ENCODE peak calls at places on chromosomes 2 and 18, in eight cellular contexts. J, X, R, T, G, E, I and Q are unnamed samples. For H3K4me1, the result is how much of the 10 kb centered on the place peaks cover.

GRCh38 chr2:164960159-164960558 is 4.8 kb upstream of the SLC38A11 start:
- DNase-seq in J (no peak), X (no peak), R (no peak), T (no peak), G (no peak), E (no peak), I (no peak), Q (no peak)

GRCh38 chr2:163248321-163249090 is 409.9 kb upstream of the KCNH7 start:
- DNase-seq in J (no peak), X (no peak), R (no peak), T (no peak), G (no peak), E (no peak), I (no peak), Q (no peak)

GRCh38 chr2:18369750-18370149 is 190.7 kb downstream of the RDH14 start:
- DNase-seq in J (no peak), X (no peak), R (no peak), T (no peak), G (no peak), E (no peak), I (no peak), Q (no peak)

GRCh38 chr2:178917555-178917954 is 110.3 kb upstream of the TTN start:
- DNase-seq in J (no peak), X (no peak), R (no peak), T (no peak), G (no peak), E (no peak), I (no peak), Q (no peak)

GRCh38 chr18:79495591-79496071 is 99.9 kb downstream of the NFATC1 start:
- DNase-seq in J (no peak), X (no peak), R (no peak), T (no peak), G (no peak), E (peak), I (no peak), Q (no peak)

GRCh38 chr2:73083886-73084792 is 12.6 kb upstream of the SFXN5 start:
- DNase-seq in J (no peak), X (no peak), R (no peak), T (no peak), G (no peak), E (no peak), I (no peak), Q (no peak)

GRCh38 chr2:54103454-54104314 is 11.7 kb upstream of the ACYP2 start:
- DNase-seq in J (peak), X (peak), R (peak), T (peak), G (peak), E (no peak), I (peak), Q (peak)

GRCh38 chr2:25078171-25079049 is 36.5 kb downstream of the EFR3B start:
- DNase-seq in J (no peak), X (peak), R (peak), T (no peak), G (peak), E (no peak), I (peak), Q (no peak)

GRCh38 chr2:24972315-24972958 is 682 bp upstream of the DNAJC27 start:
- DNase-seq in J (peak), X (peak), R (peak), T (peak), G (no peak), E (peak), I (peak), Q (peak)

GRCh38 chr18:79705272-79705671 is 25.7 kb downstream of the CTDP1 start:
- DNase-seq in J (no peak), X (no peak), R (no peak), T (no peak), G (no peak), E (no peak), I (no peak), Q (no peak)

GRCh38 chr2:60678551-60678950 is 77.5 kb upstream of the PAPOLG start:
- DNase-seq in J (no peak), X (no peak), R (no peak), T (no peak), G (no peak), E (no peak), I (no peak), Q (no peak)
- H3K4me1 ChIP-seq in J (under half), X (under half), R (under half), T (under half), G (under half), E (under half), I (under half), Q (under half)

DNA sequence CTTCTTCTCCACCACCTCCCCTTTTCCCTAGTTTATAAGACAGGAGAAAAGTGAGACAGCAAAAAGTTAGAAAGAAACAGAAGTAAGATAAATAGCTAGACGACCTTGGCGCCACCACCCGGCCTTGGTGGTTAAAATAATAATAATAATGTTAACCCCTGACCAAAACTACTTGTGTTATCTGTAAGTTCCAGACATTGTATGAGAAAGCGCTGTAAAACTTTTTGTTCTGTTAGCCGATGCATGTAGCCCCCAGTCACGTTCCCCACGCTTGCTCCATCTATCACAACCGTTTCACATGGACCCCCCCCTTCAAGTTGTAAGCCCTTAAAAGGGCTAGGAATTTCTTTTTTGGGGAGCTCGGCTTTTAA is 1.5 kb upstream of the BUB1 start:
- DNase-seq in J (peak), X (no peak), R (no peak), T (no peak), G (no peak), E (peak), I (no peak), Q (no peak)
- H3K4me3 ChIP-seq in J (peak), X (peak), R (peak), T (peak), G (peak), E (peak), I (peak), Q (no peak)

GRCh38 chr2:237886702-237887481 is 27.5 kb downstream of the RAMP1 start:
- DNase-seq in J (no peak), X (peak), R (peak), T (no peak), G (no peak), E (peak), I (no peak), Q (no peak)
- H3K27ac ChIP-seq in J (no peak), X (peak), R (no peak), T (no peak), G (no peak), E (peak), I (no peak), Q (no peak)

GRCh38 chr2:85754313-85755095 is 713 bp downstream of the ATOH8 start:
- DNase-seq in J (no peak), X (peak), R (peak), T (peak), G (no peak), E (no peak), I (no peak), Q (peak)
- H3K4me1 ChIP-seq in J (under half), X (half or more), R (under half), T (under half), G (under half), E (half or more), I (under half), Q (under half)

GRCh38 chr2:176103634-176104337 is 3.3 kb upstream of the HOXD11 start:
- DNase-seq in J (no peak), X (no peak), R (peak), T (no peak), G (no peak), E (no peak), I (no peak), Q (no peak)
- H3K4me3 ChIP-seq in J (no peak), X (no peak), R (peak), T (no peak), G (no peak), E (no peak), I (no peak), Q (no peak)

DNA sequence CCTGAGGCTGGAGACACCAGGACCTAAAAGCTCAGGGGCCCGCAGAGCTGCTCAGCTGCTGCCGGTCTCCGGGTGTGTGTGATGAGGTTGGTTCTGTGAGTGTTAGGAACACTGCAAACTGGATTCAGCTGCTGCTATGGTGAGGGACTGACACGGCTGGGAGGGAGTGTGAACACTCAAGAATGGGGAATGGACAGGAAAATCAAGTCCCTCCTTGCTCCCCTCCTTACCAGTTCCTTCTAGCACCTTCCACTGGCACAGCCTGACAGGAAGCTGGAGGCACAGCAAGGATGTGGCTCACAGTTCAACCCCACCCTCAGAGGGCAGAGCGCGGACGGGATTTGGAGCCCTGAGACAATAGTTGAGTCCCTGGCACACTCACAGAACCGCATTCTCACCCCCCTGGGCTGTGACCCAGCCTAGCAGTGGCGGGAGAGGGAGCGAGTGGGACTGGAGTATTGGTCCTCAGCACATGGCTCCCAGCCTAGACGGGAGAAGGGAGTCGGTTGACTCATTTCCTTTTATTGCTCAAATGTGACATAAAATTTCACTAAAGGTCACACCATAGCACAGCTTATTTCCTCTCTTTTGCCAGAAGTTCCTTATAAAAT is 42.5 kb downstream of the LRRC30 start:
- DNase-seq in J (no peak), X (peak), R (peak), T (no peak), G (no peak), E (peak), I (no peak), Q (no peak)
- H3K27ac ChIP-seq in J (no peak), X (peak), R (no peak), T (no peak), G (no peak), E (peak), I (no peak), Q (no peak)

GRCh38 chr2:3130889-3131635 is 246.6 kb downstream of the EIPR1 start:
- DNase-seq in J (no peak), X (no peak), R (no peak), T (no peak), G (no peak), E (no peak), I (no peak), Q (no peak)
- H3K4me1 ChIP-seq in J (half or more), X (under half), R (under half), T (under half), G (under half), E (under half), I (under half), Q (under half)

DNA sequence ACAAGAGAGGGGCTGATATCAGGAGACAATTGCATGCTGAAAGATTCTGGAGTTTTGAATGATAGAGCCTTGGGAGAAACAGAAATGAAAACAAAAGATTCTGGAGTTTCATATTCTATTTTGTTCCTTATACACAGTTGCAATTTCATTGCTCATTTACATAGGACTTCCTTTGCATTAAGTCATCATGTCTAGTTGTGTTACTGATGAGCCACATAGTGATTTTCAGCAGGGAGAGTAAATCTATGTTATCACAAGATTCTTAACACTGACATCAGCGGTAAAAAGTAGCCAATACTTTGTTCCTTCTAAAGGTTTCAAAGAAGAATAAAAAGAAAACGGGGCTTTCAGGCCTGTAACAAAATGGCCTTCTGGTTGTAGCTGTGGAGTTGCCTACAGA is 7.1 kb downstream of the ADAM17 start:
- DNase-seq in J (peak), X (no peak), R (no peak), T (peak), G (no peak), E (no peak), I (no peak), Q (no peak)
- H3K4me3 ChIP-seq in J (peak), X (no peak), R (no peak), T (peak), G (no peak), E (no peak), I (no peak), Q (no peak)

GRCh38 chr2:75523313-75524275 is 37.1 kb downstream of the EVA1A start:
- DNase-seq in J (no peak), X (no peak), R (no peak), T (no peak), G (peak), E (no peak), I (peak), Q (no peak)
- H3K27ac ChIP-seq in J (no peak), X (no peak), R (no peak), T (no peak), G (peak), E (no peak), I (peak), Q (no peak)

GRCh38 chr18:48612917-48613316 is 74.1 kb downstream of the CTIF start:
- DNase-seq in J (no peak), X (no peak), R (no peak), T (no peak), G (no peak), E (no peak), I (no peak), Q (no peak)
- H3K4me1 ChIP-seq in J (under half), X (half or more), R (under half), T (under half), G (under half), E (half or more), I (under half), Q (under half)